ENCODE peak calls at places on chromosomes 7 and 10, in ten cellular contexts. One of them, this sample, is unnamed.
A peak's percentile ranks its signal among the peaks of the same experiment; 100 is the strongest.

GRCh38 chr7:43647772-43648643 is 65.1 kb downstream of the STK17A start:
- DNase-seq in MM.1S: peak; percentile 9
- DNase-seq in omental fat pad: peak; percentile 54
- DNase-seq in choroid plexus epithelial cell: peak; percentile 98
- DNase-seq in GM10248: peak; percentile 31
- DNase-seq in tibial artery: peak; percentile 83
- DNase-seq in osteocyte: no peak
- DNase-seq in K562: no peak
- DNase-seq in B cell: no peak
- DNase-seq in H9: no peak
- DNase-seq in this sample: no peak

GRCh38 chr7:122135275-122135674 is 8.8 kb downstream of the AASS start:
- DNase-seq in MM.1S: no peak
- DNase-seq in omental fat pad: no peak
- DNase-seq in choroid plexus epithelial cell: no peak
- DNase-seq in GM10248: no peak
- DNase-seq in tibial artery: no peak
- DNase-seq in osteocyte: no peak
- DNase-seq in K562: no peak
- DNase-seq in B cell: no peak
- DNase-seq in H9: no peak
- DNase-seq in this sample: no peak

GRCh38 chr10:128125416-128125943 is 743 bp downstream of the MKI67 start:
- DNase-seq in MM.1S: peak; percentile 32
- DNase-seq in omental fat pad: no peak
- DNase-seq in choroid plexus epithelial cell: no peak
- DNase-seq in GM10248: peak; percentile 22
- DNase-seq in tibial artery: no peak
- DNase-seq in osteocyte: no peak
- DNase-seq in K562: no peak
- DNase-seq in B cell: no peak
- DNase-seq in H9: no peak
- DNase-seq in this sample: no peak

GRCh38 chr7:142797342-142797798 is 26.6 kb downstream of the PRSS2 start:
- DNase-seq in MM.1S: no peak
- DNase-seq in omental fat pad: no peak
- DNase-seq in choroid plexus epithelial cell: no peak
- DNase-seq in GM10248: peak; percentile 41
- DNase-seq in tibial artery: no peak
- DNase-seq in osteocyte: peak; percentile 85
- DNase-seq in K562: peak; percentile 45
- DNase-seq in B cell: peak; percentile 52
- DNase-seq in H9: no peak
- DNase-seq in this sample: no peak

GRCh38 chr10:103244663-103245271 is 920 bp upstream of the RPEL1 start:
- DNase-seq in MM.1S: peak; percentile 65
- DNase-seq in omental fat pad: peak; percentile 66
- DNase-seq in choroid plexus epithelial cell: peak; percentile 91
- DNase-seq in GM10248: peak; percentile 83
- DNase-seq in tibial artery: peak; percentile 90
- DNase-seq in osteocyte: peak; percentile 88
- DNase-seq in K562: peak; percentile 72
- DNase-seq in B cell: peak; percentile 81
- DNase-seq in H9: peak; percentile 85
- DNase-seq in this sample: peak; percentile 70

GRCh38 chr7:42174391-42174848 is 62.6 kb downstream of the GLI3 start:
- DNase-seq in MM.1S: no peak
- DNase-seq in omental fat pad: no peak
- DNase-seq in choroid plexus epithelial cell: no peak
- DNase-seq in GM10248: no peak
- DNase-seq in tibial artery: no peak
- DNase-seq in osteocyte: no peak
- DNase-seq in K562: no peak
- DNase-seq in B cell: no peak
- DNase-seq in H9: no peak
- DNase-seq in this sample: no peak

GRCh38 chr7:14377646-14378266 is 388.3 kb upstream of the ETV1 start:
- DNase-seq in MM.1S: no peak
- DNase-seq in omental fat pad: no peak
- DNase-seq in choroid plexus epithelial cell: peak; percentile 72
- DNase-seq in GM10248: no peak
- DNase-seq in tibial artery: no peak
- DNase-seq in osteocyte: no peak
- DNase-seq in K562: no peak
- DNase-seq in B cell: no peak
- DNase-seq in H9: no peak
- DNase-seq in this sample: no peak

GRCh38 chr10:71138126-71138860 is 74.1 kb upstream of the UNC5B start:
- DNase-seq in MM.1S: no peak
- DNase-seq in omental fat pad: no peak
- DNase-seq in choroid plexus epithelial cell: no peak
- DNase-seq in GM10248: no peak
- DNase-seq in tibial artery: peak; percentile 65
- DNase-seq in osteocyte: peak; percentile 70
- DNase-seq in K562: no peak
- DNase-seq in B cell: no peak
- DNase-seq in H9: peak; percentile 19
- DNase-seq in this sample: no peak

GRCh38 chr7:86911703-86912102 is 147.8 kb downstream of the ELAPOR2 start:
- DNase-seq in MM.1S: no peak
- DNase-seq in omental fat pad: no peak
- DNase-seq in choroid plexus epithelial cell: no peak
- DNase-seq in GM10248: no peak
- DNase-seq in tibial artery: no peak
- DNase-seq in osteocyte: no peak
- DNase-seq in K562: peak; percentile 15
- DNase-seq in B cell: no peak
- DNase-seq in H9: no peak
- DNase-seq in this sample: no peak

GRCh38 chr7:127704211-127704610 is 52.2 kb downstream of the SND1 start:
- DNase-seq in MM.1S: no peak
- DNase-seq in omental fat pad: no peak
- DNase-seq in choroid plexus epithelial cell: no peak
- DNase-seq in GM10248: no peak
- DNase-seq in tibial artery: no peak
- DNase-seq in osteocyte: no peak
- DNase-seq in K562: no peak
- DNase-seq in B cell: no peak
- DNase-seq in H9: no peak
- DNase-seq in this sample: no peak

GRCh38 chr7:86089455-86089854 is 554.3 kb upstream of the GRM3 start:
- DNase-seq in MM.1S: no peak
- DNase-seq in omental fat pad: no peak
- DNase-seq in choroid plexus epithelial cell: no peak
- DNase-seq in GM10248: no peak
- DNase-seq in tibial artery: no peak
- DNase-seq in osteocyte: no peak
- DNase-seq in K562: no peak
- DNase-seq in B cell: no peak
- DNase-seq in H9: no peak
- DNase-seq in this sample: no peak

GRCh38 chr10:79116801-79117723 is 48.3 kb downstream of the ZMIZ1 start:
- DNase-seq in MM.1S: peak; percentile 80
- DNase-seq in omental fat pad: no peak
- DNase-seq in choroid plexus epithelial cell: peak; percentile 40
- DNase-seq in GM10248: peak; percentile 75
- DNase-seq in tibial artery: peak; percentile 84
- DNase-seq in osteocyte: no peak
- DNase-seq in K562: no peak
- DNase-seq in B cell: no peak
- DNase-seq in H9: no peak
- DNase-seq in this sample: no peak
- TF ChIP-seq CTCF in MM.1S: no peak
- TF ChIP-seq CTCF in omental fat pad: no peak
- TF ChIP-seq CTCF in choroid plexus epithelial cell: no peak
- TF ChIP-seq CTCF in GM10248: no peak
- TF ChIP-seq CTCF in tibial artery: no peak
- TF ChIP-seq CTCF in osteocyte: no peak
- TF ChIP-seq CTCF in K562: no peak
- TF ChIP-seq CTCF in B cell: no peak
- TF ChIP-seq CTCF in H9: no peak
- TF ChIP-seq CTCF in this sample: no peak

GRCh38 chr10:87818505-87819273 is 663 bp upstream of the ATAD1 start:
- DNase-seq in MM.1S: peak; percentile 60
- DNase-seq in omental fat pad: no peak
- DNase-seq in choroid plexus epithelial cell: peak; percentile 47
- DNase-seq in GM10248: peak; percentile 61
- DNase-seq in tibial artery: no peak
- DNase-seq in osteocyte: no peak
- DNase-seq in K562: peak; percentile 26
- DNase-seq in B cell: peak; percentile 43
- DNase-seq in H9: peak; percentile 38
- DNase-seq in this sample: no peak

GRCh38 chr10:87816842-87817178 is 1.2 kb downstream of the ATAD1 start:
- DNase-seq in MM.1S: peak; percentile 14
- DNase-seq in omental fat pad: no peak
- DNase-seq in choroid plexus epithelial cell: no peak
- DNase-seq in GM10248: no peak
- DNase-seq in tibial artery: no peak
- DNase-seq in osteocyte: no peak
- DNase-seq in K562: no peak
- DNase-seq in B cell: no peak
- DNase-seq in H9: no peak
- DNase-seq in this sample: no peak

GRCh38 chr10:87817873-87818504 is at the start of gene ATAD1:
- DNase-seq in MM.1S: peak; percentile 92
- DNase-seq in omental fat pad: peak; percentile 45
- DNase-seq in choroid plexus epithelial cell: peak; percentile 83
- DNase-seq in GM10248: peak; percentile 88
- DNase-seq in tibial artery: peak; percentile 88
- DNase-seq in osteocyte: peak; percentile 91
- DNase-seq in K562: peak; percentile 76
- DNase-seq in B cell: peak; percentile 80
- DNase-seq in H9: peak; percentile 90
- DNase-seq in this sample: peak; percentile 87

GRCh38 chr10:87817291-87817872 is 644 bp downstream of the ATAD1 start:
- DNase-seq in MM.1S: peak; percentile 53
- DNase-seq in omental fat pad: no peak
- DNase-seq in choroid plexus epithelial cell: peak; percentile 15
- DNase-seq in GM10248: no peak
- DNase-seq in tibial artery: no peak
- DNase-seq in osteocyte: no peak
- DNase-seq in K562: no peak
- DNase-seq in B cell: peak; percentile 6
- DNase-seq in H9: no peak
- DNase-seq in this sample: no peak

DNA sequence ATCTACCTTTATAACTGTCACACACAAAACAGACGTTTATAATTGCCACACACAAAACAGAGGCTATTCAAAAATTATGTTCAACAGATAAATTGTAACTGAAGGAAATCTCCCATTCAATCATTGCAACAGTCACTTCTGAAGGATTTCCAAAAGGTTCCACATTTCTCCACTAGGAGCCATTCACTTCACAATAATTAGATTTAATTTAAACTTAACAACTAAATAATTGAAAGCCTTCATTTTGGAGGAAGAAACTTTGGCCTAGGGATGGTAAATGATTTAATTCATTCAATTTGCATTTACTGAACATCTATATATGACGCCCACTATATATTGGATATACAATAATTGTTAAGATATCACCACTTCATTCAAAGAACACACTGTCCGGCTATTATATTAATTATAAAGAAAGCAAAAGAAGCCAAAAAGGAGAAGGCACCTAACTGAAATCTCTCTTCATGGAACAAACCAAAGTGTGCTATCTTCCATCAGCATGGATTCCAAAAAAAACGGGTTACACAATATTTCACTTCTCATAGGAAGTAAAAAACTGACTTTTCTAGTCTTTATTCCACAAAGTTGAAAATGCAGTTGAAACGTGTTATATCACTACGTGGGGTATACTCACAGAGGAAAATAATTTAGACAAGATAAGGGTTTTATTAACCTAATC is 1.7 kb downstream of the ATAD1 start:
- DNase-seq in MM.1S: no peak
- DNase-seq in omental fat pad: no peak
- DNase-seq in choroid plexus epithelial cell: no peak
- DNase-seq in GM10248: no peak
- DNase-seq in tibial artery: no peak
- DNase-seq in osteocyte: no peak
- DNase-seq in K562: no peak
- DNase-seq in B cell: no peak
- DNase-seq in H9: no peak
- DNase-seq in this sample: no peak
- TF ChIP-seq CTCF in MM.1S: peak; percentile 14
- TF ChIP-seq CTCF in omental fat pad: no peak
- TF ChIP-seq CTCF in choroid plexus epithelial cell: peak; percentile 19
- TF ChIP-seq CTCF in GM10248: no peak
- TF ChIP-seq CTCF in tibial artery: no peak
- TF ChIP-seq CTCF in osteocyte: no peak
- TF ChIP-seq CTCF in K562: no peak
- TF ChIP-seq CTCF in B cell: no peak
- TF ChIP-seq CTCF in H9: peak; percentile 51
- TF ChIP-seq CTCF in this sample: peak; percentile 68

DNA sequence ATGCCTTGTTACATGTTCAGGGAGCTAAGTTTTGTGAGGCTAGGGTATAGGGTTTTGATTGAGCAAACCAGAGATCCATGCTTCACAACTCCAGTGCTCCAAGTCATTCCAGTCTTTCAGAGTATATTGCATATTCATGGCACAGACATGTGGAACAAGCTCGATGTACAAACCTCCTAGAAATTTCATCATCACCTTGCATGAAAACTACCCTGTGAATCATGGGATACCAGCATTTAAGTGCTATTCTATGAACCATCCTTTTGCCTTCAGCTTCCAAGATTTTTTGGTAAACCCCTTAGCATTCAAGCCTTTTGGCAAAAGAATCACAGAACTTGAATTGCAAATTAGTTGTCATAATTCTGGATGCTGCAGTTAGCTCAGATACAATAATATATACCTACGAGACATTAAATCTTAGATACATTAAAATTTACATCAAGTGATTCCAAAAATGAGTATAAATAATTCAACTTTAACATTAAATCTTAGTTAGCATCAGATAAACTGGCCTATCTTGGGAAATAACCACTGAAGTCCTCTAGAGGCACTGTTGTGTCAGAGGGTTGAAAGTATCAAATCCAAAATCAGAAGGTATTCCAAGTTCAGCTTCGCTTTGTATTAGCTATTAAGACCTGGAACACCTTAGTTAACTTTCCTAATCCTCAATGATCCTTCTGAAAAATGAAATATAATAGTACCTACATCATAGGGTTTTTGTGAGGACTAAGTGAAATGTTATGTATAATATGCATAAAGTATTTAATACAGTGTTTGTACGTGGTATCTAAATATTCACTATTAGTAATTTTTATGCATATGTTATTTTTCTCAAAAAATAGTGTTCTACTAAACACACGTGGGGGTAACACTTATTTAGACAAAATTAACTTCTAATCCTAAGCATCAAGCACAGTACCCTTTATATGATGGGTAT is 55.5 kb upstream of the CABCOCO1 start:
- DNase-seq in MM.1S: no peak
- DNase-seq in omental fat pad: no peak
- DNase-seq in choroid plexus epithelial cell: peak; percentile 48
- DNase-seq in GM10248: no peak
- DNase-seq in tibial artery: no peak
- DNase-seq in osteocyte: no peak
- DNase-seq in K562: peak; percentile 20
- DNase-seq in B cell: no peak
- DNase-seq in H9: no peak
- DNase-seq in this sample: no peak
- TF ChIP-seq CTCF in MM.1S: peak; percentile 52
- TF ChIP-seq CTCF in omental fat pad: no peak
- TF ChIP-seq CTCF in choroid plexus epithelial cell: peak; percentile 67
- TF ChIP-seq CTCF in GM10248: peak; percentile 19
- TF ChIP-seq CTCF in tibial artery: peak; percentile 24
- TF ChIP-seq CTCF in osteocyte: peak; percentile 52
- TF ChIP-seq CTCF in K562: peak; percentile 47
- TF ChIP-seq CTCF in B cell: peak; percentile 67
- TF ChIP-seq CTCF in H9: peak; percentile 77
- TF ChIP-seq CTCF in this sample: peak; percentile 77

GRCh38 chr10:101287922-101288638 is 58.8 kb upstream of the LBX1 start:
- DNase-seq in MM.1S: no peak
- DNase-seq in omental fat pad: no peak
- DNase-seq in choroid plexus epithelial cell: peak; percentile 42
- DNase-seq in GM10248: no peak
- DNase-seq in tibial artery: no peak
- DNase-seq in osteocyte: no peak
- DNase-seq in K562: peak; percentile 50
- DNase-seq in B cell: no peak
- DNase-seq in H9: peak; percentile 86
- DNase-seq in this sample: no peak
- TF ChIP-seq CTCF in MM.1S: peak; percentile 31
- TF ChIP-seq CTCF in omental fat pad: no peak
- TF ChIP-seq CTCF in choroid plexus epithelial cell: peak; percentile 60
- TF ChIP-seq CTCF in GM10248: peak; percentile 15
- TF ChIP-seq CTCF in tibial artery: no peak
- TF ChIP-seq CTCF in osteocyte: peak; percentile 39
- TF ChIP-seq CTCF in K562: peak; percentile 60
- TF ChIP-seq CTCF in B cell: no peak
- TF ChIP-seq CTCF in H9: peak; percentile 58
- TF ChIP-seq CTCF in this sample: peak; percentile 57

This sample was measured in type B pancreatic cell.